ENCODE peak calls at places on chromosomes 5 and 9, in nine cellular contexts. F, L, P, Z, O, Q, N, C and S are unnamed samples.

GRCh38 chr9:69744688-69745380 is 15.0 kb downstream of the PTAR1 start:
- DNase-seq in F (no peak), L (no peak), P (peak), Z (no peak), O (no peak), Q (no peak), N (no peak), C (peak), S (peak)

GRCh38 chr5:6634327-6634713 is 1.1 kb downstream of the SRD5A1 start:
- DNase-seq in F (no peak), L (no peak), P (no peak), Z (no peak), O (no peak), Q (no peak), N (no peak), C (peak), S (no peak)

GRCh38 chr5:149221326-149221725 is 50.3 kb upstream of the AFAP1L1 start:
- DNase-seq in F (no peak), L (no peak), P (peak), Z (no peak), O (no peak), Q (no peak), N (no peak), C (no peak), S (no peak)

GRCh38 chr9:109329274-109330258 is 8.7 kb upstream of the EPB41L4B start:
- DNase-seq in F (no peak), L (no peak), P (peak), Z (no peak), O (peak), Q (no peak), N (peak), C (peak), S (peak)

GRCh38 chr5:134406390-134406789 is 5.3 kb downstream of the CDKN2AIPNL start:
- DNase-seq in F (no peak), L (no peak), P (peak), Z (no peak), O (no peak), Q (no peak), N (no peak), C (peak), S (peak)

GRCh38 chr5:147822686-147823491 is 8.6 kb downstream of the SPINK1 start:
- DNase-seq in F (peak), L (no peak), P (peak), Z (peak), O (peak), Q (peak), N (peak), C (peak), S (peak)

GRCh38 chr5:88760512-88760911 is 122.5 kb downstream of the MEF2C start:
- DNase-seq in F (no peak), L (no peak), P (no peak), Z (no peak), O (no peak), Q (no peak), N (no peak), C (no peak), S (no peak)

GRCh38 chr9:137953683-137954438 is 76.3 kb downstream of the CACNA1B start:
- DNase-seq in F (no peak), L (no peak), P (no peak), Z (no peak), O (no peak), Q (no peak), N (no peak), C (no peak), S (no peak)

GRCh38 chr5:133316346-133317343 is 264.8 kb downstream of the HSPA4 start:
- DNase-seq in F (no peak), L (no peak), P (peak), Z (no peak), O (no peak), Q (no peak), N (no peak), C (no peak), S (no peak)

GRCh38 chr9:121598167-121599000 is 53.0 kb upstream of the DAB2IP start:
- DNase-seq in F (peak), L (no peak), P (peak), Z (no peak), O (peak), Q (no peak), N (peak), C (peak), S (peak)

GRCh38 chr9:131530546-131530929 is 525 bp downstream of the UCK1 start:
- DNase-seq in F (no peak), L (no peak), P (peak), Z (no peak), O (peak), Q (no peak), N (peak), C (peak), S (peak)

GRCh38 chr9:2229109-2229733 is 214.1 kb downstream of the SMARCA2 start:
- DNase-seq in F (no peak), L (no peak), P (no peak), Z (no peak), O (no peak), Q (no peak), N (no peak), C (no peak), S (peak)

GRCh38 chr5:81007637-81008027 is 47.5 kb downstream of the RASGRF2 start:
- DNase-seq in F (no peak), L (peak), P (no peak), Z (no peak), O (no peak), Q (no peak), N (no peak), C (no peak), S (no peak)

GRCh38 chr9:136662656-136663310 is at the start of gene EGFL7:
- DNase-seq in F (no peak), L (no peak), P (no peak), Z (no peak), O (peak), Q (no peak), N (no peak), C (no peak), S (no peak)

GRCh38 chr9:129489838-129490582 is 130.9 kb downstream of the C9orf50 start:
- DNase-seq in F (no peak), L (peak), P (peak), Z (no peak), O (no peak), Q (no peak), N (no peak), C (no peak), S (no peak)
- H3K4me3 ChIP-seq in F (peak), L (peak), P (peak), Z (peak), O (peak), Q (peak), N (no peak), C (peak), S (peak)

GRCh38 chr5:143889986-143890385 is 78.0 kb downstream of the HMHB1 start:
- DNase-seq in F (no peak), L (no peak), P (peak), Z (no peak), O (no peak), Q (no peak), N (no peak), C (peak), S (peak)

GRCh38 chr5:143886621-143887301 is 74.8 kb downstream of the HMHB1 start:
- DNase-seq in F (no peak), L (no peak), P (no peak), Z (no peak), O (no peak), Q (no peak), N (no peak), C (no peak), S (no peak)

GRCh38 chr5:143888912-143889311 is 77.0 kb downstream of the HMHB1 start:
- DNase-seq in F (no peak), L (no peak), P (no peak), Z (no peak), O (no peak), Q (no peak), N (no peak), C (no peak), S (no peak)

GRCh38 chr5:143887901-143888648 is 76.1 kb downstream of the HMHB1 start:
- DNase-seq in F (no peak), L (no peak), P (peak), Z (no peak), O (no peak), Q (peak), N (no peak), C (peak), S (no peak)

GRCh38 chr5:143887302-143887638 is 75.3 kb downstream of the HMHB1 start:
- DNase-seq in F (no peak), L (no peak), P (peak), Z (no peak), O (peak), Q (peak), N (peak), C (peak), S (peak)
- H3K4me3 ChIP-seq in F (no peak), L (no peak), P (no peak), Z (no peak), O (no peak), Q (no peak), N (no peak), C (no peak), S (no peak)

GRCh38 chr5:77844408-77845272 is 68.5 kb upstream of the TBCA start:
- DNase-seq in F (no peak), L (no peak), P (peak), Z (no peak), O (no peak), Q (no peak), N (no peak), C (no peak), S (no peak)

GRCh38 chr5:77842247-77842646 is 66.1 kb upstream of the TBCA start:
- DNase-seq in F (no peak), L (no peak), P (no peak), Z (no peak), O (no peak), Q (no peak), N (no peak), C (no peak), S (no peak)

GRCh38 chr5:77841616-77842015 is 65.5 kb upstream of the TBCA start:
- DNase-seq in F (no peak), L (no peak), P (peak), Z (no peak), O (no peak), Q (no peak), N (no peak), C (no peak), S (no peak)

GRCh38 chr5:77845273-77845646 is 69.1 kb upstream of the TBCA start:
- DNase-seq in F (no peak), L (no peak), P (no peak), Z (no peak), O (no peak), Q (no peak), N (no peak), C (no peak), S (no peak)

GRCh38 chr5:77843570-77844407 is 67.7 kb upstream of the TBCA start:
- DNase-seq in F (no peak), L (no peak), P (peak), Z (no peak), O (no peak), Q (no peak), N (no peak), C (no peak), S (no peak)
- H3K4me3 ChIP-seq in F (peak), L (no peak), P (peak), Z (no peak), O (peak), Q (peak), N (peak), C (no peak), S (peak)

GRCh38 chr5:139709587-139710369 is 61.6 kb downstream of the CXXC5 start:
- DNase-seq in F (no peak), L (no peak), P (no peak), Z (no peak), O (peak), Q (no peak), N (peak), C (no peak), S (no peak)
- H3K4me3 ChIP-seq in F (peak), L (no peak), P (no peak), Z (no peak), O (peak), Q (no peak), N (no peak), C (no peak), S (no peak)

DNA sequence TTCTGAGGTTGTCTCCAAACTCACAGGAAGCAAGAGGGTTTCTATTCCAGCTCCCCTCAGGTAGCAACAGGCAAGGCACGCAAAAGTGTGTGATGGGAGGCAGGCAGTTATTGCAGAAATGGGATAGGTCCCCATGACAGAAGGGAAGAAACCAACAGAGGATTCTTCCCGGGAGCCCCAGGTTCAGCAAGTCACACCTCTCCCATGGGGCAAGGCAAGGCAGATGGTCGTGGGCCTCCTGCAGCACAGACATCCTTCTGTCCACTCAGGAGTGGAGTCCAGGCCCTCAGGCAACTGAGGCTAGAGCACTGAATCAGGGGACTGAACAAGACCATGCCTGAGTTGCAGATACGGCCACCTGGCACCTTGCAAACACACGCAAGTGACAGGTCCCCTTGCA is 424.9 kb upstream of the IRX4 start:
- DNase-seq in F (no peak), L (no peak), P (no peak), Z (no peak), O (no peak), Q (no peak), N (no peak), C (no peak), S (no peak)
- H3K4me3 ChIP-seq in F (no peak), L (no peak), P (no peak), Z (no peak), O (no peak), Q (no peak), N (no peak), C (no peak), S (no peak)

DNA sequence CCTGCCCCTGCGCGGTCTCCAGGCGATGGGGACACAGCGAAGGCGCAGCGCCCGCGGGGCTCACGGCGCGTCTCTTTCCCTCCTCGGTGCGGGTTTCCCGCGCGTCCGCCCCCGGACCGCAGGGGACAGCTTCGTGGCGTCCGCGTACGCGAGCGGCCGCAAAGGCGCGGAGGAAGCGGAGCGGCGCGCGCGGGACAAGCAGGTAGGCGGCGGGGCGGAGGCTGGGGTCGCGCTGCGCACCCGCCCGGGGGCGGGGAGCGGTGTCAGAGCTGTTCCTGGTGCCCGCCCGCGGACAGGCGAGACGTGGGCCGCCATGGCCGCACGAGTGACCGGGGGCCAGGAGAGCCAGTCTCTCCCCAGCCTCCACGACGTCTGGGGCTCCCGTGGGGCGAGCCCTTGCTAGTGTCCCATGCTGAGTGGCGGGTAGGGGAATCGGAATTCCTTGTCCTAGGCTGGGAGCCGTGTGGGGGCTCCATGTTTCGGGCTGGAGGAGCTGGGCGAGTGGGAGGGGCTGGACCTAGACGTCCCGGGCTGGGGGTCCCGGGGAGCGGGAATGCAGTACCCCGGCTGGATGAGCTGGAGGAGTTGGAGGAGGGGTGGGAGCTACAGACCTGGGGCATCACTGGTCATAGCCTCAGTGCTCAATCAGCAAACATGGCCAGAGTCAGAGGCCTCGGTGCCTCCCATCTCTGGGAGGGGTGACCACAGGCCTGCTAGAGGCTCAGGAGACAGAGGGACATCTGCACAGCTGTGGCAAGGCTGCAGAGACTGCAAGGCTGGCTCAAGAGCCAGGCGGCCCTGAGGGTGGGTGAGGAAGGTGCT is 968 bp downstream of the NKD2 start:
- DNase-seq in F (no peak), L (no peak), P (no peak), Z (no peak), O (peak), Q (no peak), N (peak), C (no peak), S (no peak)
- H3K4me3 ChIP-seq in F (peak), L (peak), P (peak), Z (no peak), O (peak), Q (peak), N (no peak), C (no peak), S (no peak)

DNA sequence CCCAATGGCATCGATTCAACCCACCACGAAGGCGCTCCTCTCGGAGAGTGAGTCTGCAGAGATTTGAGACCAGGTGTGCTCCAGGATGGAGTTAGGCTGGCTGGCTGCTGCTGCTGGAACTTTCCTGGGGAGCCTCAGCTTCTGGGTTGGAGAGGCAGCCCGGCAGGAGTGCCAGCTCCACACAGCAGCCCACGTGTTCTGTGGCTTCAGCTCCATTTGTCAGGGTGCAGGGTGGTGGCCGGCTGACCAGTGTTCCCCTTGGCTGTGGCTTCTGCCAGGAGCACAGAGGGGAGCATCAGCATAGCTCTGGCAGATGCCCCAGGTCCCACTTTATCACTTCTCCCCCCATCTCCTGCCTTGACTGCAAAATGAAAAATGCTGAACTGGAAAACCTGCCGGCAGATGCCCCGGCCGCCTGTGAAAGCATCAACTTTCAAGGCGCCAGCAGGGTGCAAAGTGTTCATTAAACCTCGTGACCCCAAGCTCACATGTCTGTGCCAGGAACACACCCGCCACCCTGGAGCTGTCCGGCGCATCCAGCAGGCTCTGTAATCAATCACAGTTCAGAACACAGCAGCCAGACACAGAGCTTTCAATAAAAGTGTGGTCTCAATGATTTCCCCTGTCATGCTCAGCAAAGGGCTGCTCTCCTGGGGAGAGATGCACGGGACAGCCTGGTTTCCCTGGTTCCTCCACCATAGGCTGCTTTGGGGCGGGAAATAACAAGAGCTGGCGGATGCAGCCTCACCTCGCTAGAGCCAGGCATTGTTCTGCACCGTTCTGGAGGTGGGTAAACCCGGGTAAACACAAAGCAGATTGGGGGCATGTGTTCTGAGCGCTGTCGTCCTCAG is 53.2 kb downstream of the TRIP13 start:
- DNase-seq in F (no peak), L (no peak), P (no peak), Z (no peak), O (no peak), Q (no peak), N (no peak), C (no peak), S (no peak)
- H3K4me3 ChIP-seq in F (no peak), L (no peak), P (no peak), Z (no peak), O (no peak), Q (no peak), N (no peak), C (no peak), S (no peak)

DNA sequence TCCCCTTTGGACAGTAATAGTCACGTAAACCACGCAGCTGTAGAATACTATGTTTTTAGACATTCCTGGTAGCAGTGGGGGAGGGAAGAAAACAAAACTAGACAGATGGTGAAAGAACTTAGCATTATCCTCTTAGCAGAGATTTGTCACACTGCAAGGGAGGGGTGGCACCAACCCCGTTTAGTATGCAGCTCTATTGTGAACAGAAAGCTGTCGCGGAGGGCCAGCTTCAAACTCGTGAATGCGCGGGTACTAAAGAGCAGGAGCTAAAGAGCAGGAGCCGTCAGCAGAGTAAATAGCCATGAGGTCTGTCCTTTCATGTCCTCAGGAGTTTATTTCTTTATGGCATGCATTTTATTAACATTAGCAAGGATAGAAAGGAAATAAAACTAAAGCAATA is 141.9 kb upstream of the SLC12A2 start:
- DNase-seq in F (no peak), L (no peak), P (no peak), Z (no peak), O (no peak), Q (no peak), N (no peak), C (no peak), S (no peak)
- H3K4me3 ChIP-seq in F (no peak), L (no peak), P (no peak), Z (no peak), O (peak), Q (no peak), N (no peak), C (no peak), S (no peak)

GRCh38 chr9:98706651-98707103 is 2.1 kb downstream of the GABBR2 start:
- DNase-seq in F (no peak), L (no peak), P (peak), Z (no peak), O (no peak), Q (no peak), N (no peak), C (peak), S (peak)

GRCh38 chr9:98709968-98710965 is 1.5 kb upstream of the GABBR2 start:
- DNase-seq in F (no peak), L (no peak), P (peak), Z (no peak), O (no peak), Q (peak), N (no peak), C (peak), S (peak)

GRCh38 chr9:98708103-98708932 is 417 bp downstream of the GABBR2 start:
- DNase-seq in F (no peak), L (no peak), P (no peak), Z (no peak), O (no peak), Q (no peak), N (no peak), C (no peak), S (no peak)

GRCh38 chr9:98708933-98709911 is at the start of gene GABBR2:
- DNase-seq in F (no peak), L (no peak), P (no peak), Z (no peak), O (no peak), Q (no peak), N (no peak), C (no peak), S (no peak)

DNA sequence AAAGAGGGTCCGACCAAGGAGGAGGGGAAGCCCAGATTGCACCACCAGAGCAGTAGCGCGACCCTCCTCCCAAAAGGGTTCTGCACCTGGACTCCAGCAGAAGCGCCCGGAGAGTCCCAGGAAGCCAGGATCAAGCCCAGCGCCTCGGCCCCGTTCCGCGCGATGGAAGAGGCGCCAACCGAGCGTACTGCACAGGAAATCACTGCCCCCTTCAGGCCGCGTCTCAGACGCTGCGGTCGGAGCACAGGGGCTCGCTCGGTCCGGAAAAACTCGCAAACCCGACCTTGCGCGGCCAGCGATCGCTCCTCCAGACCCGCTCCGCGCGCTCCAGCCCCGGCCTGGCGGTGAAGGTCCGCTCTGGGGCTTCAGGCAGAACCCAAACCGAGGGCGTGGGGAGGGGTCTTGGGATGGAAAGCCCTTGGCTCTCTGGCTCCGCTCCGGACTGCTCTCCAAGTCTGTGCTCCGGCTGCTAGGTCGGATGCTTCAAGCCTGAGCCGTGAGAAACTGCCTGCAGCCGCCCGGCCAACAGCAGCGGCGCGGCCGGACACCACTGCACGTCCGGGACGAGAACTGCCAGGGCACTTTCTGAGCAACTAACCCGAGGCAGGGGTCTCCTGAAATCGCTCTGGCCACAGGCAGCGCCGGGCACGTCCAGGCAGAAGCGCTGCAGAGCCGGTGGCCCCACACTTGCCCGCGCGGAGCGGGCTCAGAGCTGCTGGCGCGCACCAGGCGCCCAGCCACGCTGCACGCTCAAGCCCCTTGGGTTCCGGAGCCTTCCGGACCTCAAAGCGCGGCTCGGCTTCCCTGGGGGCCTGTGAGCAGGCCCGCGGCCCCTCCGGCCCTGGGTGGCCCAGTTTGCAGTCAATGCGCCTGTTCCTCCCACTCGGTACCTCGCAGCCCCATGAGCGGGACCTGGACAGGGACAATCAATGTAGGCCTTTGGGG is 1.3 kb downstream of the GABBR2 start:
- DNase-seq in F (peak), L (no peak), P (peak), Z (no peak), O (peak), Q (peak), N (no peak), C (peak), S (peak)
- H3K4me3 ChIP-seq in F (peak), L (no peak), P (peak), Z (no peak), O (peak), Q (no peak), N (no peak), C (no peak), S (no peak)